ENCODE peak calls at places on chromosome 1, in seven cellular contexts. Y is GM12892, N is K562, Q is HepG2, S is SK-N-SH, V is H1, M is GM12878. R is an unnamed sample.
A peak's percentile ranks its signal among the peaks of the same experiment; 100 is the strongest.

GRCh38 chr1:70361727-70362413 is 7.3 kb upstream of the ANKRD13C start:
- DNase-seq in Y (no peak), N (no peak), Q (no peak), S (no peak), V (no peak), M (no peak), R (no peak)

GRCh38 chr1:153389394-153389793 is 1.5 kb downstream of the S100A8 start:
- DNase-seq in Y (no peak), N (no peak), Q (no peak), S (no peak), V (no peak), M (no peak), R (no peak)

GRCh38 chr1:100382657-100383056 is 30.4 kb downstream of the CDC14A start:
- DNase-seq in Y (no peak), N (no peak), Q (no peak), S (no peak), V (no peak), M (no peak), R (no peak)

GRCh38 chr1:226447932-226448670 is 40.2 kb upstream of the PARP1 start:
- DNase-seq in Y (no peak), N (no peak), Q (no peak), S (no peak), V (no peak), M (no peak), R (no peak)

GRCh38 chr1:244212219-244212618 is 161.1 kb downstream of the ZBTB18 start:
- DNase-seq in Y (no peak), N (no peak), Q (no peak), S (no peak), V (no peak), M (no peak), R (no peak)

GRCh38 chr1:27509127-27510080 is 19.4 kb upstream of the WASF2 start:
- DNase-seq in Y (no peak), N (no peak), Q (no peak), S (no peak), V (no peak), M (no peak), R (no peak)

GRCh38 chr1:1205769-1206375 is 520 bp downstream of the TNFRSF18 start:
- DNase-seq in Y (no peak), N (no peak), Q (no peak), S (peak; percentile 51), V (no peak), M (no peak), R (no peak)

GRCh38 chr1:92536593-92537332 is 50.0 kb upstream of the GFI1 start:
- DNase-seq in Y (no peak), N (no peak), Q (peak; percentile 94), S (no peak), V (no peak), M (peak; percentile 82), R (no peak)

GRCh38 chr1:33259879-33260278 is 3.6 kb downstream of the ZNF362 start:
- DNase-seq in Y (no peak), N (no peak), Q (no peak), S (no peak), V (no peak), M (no peak), R (no peak)

GRCh38 chr1:39268112-39268581 is 63.7 kb downstream of the MACF1 start:
- DNase-seq in Y (peak; percentile 25), N (no peak), Q (no peak), S (no peak), V (no peak), M (no peak), R (no peak)

GRCh38 chr1:109650609-109651008 is 5.3 kb upstream of the GSTM4 start:
- DNase-seq in Y (no peak), N (no peak), Q (no peak), S (no peak), V (no peak), M (no peak), R (no peak)

GRCh38 chr1:233859446-233859845 is 45.0 kb upstream of the SLC35F3 start:
- DNase-seq in Y (no peak), N (no peak), Q (no peak), S (no peak), V (no peak), M (no peak), R (no peak)

GRCh38 chr1:98075626-98076025 is 154.8 kb upstream of the DPYD start:
- DNase-seq in Y (no peak), N (no peak), Q (no peak), S (no peak), V (no peak), M (no peak), R (no peak)

GRCh38 chr1:197915797-197916686 is 1.1 kb upstream of the LHX9 start:
- DNase-seq in Y (no peak), N (peak; percentile 48), Q (peak; percentile 67), S (peak; percentile 90), V (no peak), M (no peak), R (no peak)

GRCh38 chr1:32954183-32954582 is 10.4 kb downstream of the RNF19B start:
- DNase-seq in Y (no peak), N (no peak), Q (no peak), S (no peak), V (no peak), M (no peak), R (no peak)

GRCh38 chr1:24277420-24278169 is 41.6 kb upstream of the GRHL3 start:
- DNase-seq in Y (no peak), N (no peak), Q (no peak), S (no peak), V (no peak), M (peak; percentile 15), R (no peak)

GRCh38 chr1:116368241-116368640 is 4.8 kb upstream of the ATP1A1 start:
- DNase-seq in Y (no peak), N (no peak), Q (no peak), S (no peak), V (no peak), M (no peak), R (no peak)

GRCh38 chr1:151062738-151063371 is 2.7 kb downstream of the MLLT11 start:
- DNase-seq in Y (no peak), N (no peak), Q (no peak), S (peak; percentile 48), V (no peak), M (no peak), R (no peak)

GRCh38 chr1:151061704-151062103 is 1.5 kb downstream of the MLLT11 start:
- DNase-seq in Y (no peak), N (no peak), Q (no peak), S (no peak), V (no peak), M (no peak), R (no peak)

GRCh38 chr1:151069103-151069486 is 1.5 kb upstream of the GABPB2 start:
- DNase-seq in Y (no peak), N (no peak), Q (no peak), S (no peak), V (no peak), M (no peak), R (no peak)

GRCh38 chr1:151067185-151067584 is 3.4 kb upstream of the GABPB2 start:
- DNase-seq in Y (no peak), N (no peak), Q (no peak), S (no peak), V (no peak), M (no peak), R (no peak)

GRCh38 chr1:151065089-151065645 is 5.0 kb downstream of the MLLT11 start:
- DNase-seq in Y (no peak), N (no peak), Q (no peak), S (no peak), V (no peak), M (no peak), R (no peak)
- TF ChIP-seq POLR2AphosphoS5 in Y (no peak), N (no peak), Q (no peak), S (no peak), V (no peak), M (no peak), R (no peak)

GRCh38 chr1:111221633-111222286 is 5.8 kb upstream of the CHI3L2 start:
- DNase-seq in Y (no peak), N (no peak), Q (no peak), S (no peak), V (no peak), M (peak; percentile 100), R (no peak)

GRCh38 chr1:111219466-111220286 is 7.8 kb upstream of the CHI3L2 start:
- DNase-seq in Y (no peak), N (no peak), Q (no peak), S (no peak), V (no peak), M (peak; percentile 99), R (no peak)

GRCh38 chr1:111222308-111223125 is 5.0 kb upstream of the CHI3L2 start:
- DNase-seq in Y (peak; percentile 48), N (peak; percentile 91), Q (peak; percentile 62), S (peak; percentile 85), V (peak; percentile 46), M (peak; percentile 81), R (no peak)

GRCh38 chr1:111220302-111220890 is 7.1 kb upstream of the CHI3L2 start:
- DNase-seq in Y (no peak), N (no peak), Q (no peak), S (no peak), V (no peak), M (no peak), R (no peak)

DNA sequence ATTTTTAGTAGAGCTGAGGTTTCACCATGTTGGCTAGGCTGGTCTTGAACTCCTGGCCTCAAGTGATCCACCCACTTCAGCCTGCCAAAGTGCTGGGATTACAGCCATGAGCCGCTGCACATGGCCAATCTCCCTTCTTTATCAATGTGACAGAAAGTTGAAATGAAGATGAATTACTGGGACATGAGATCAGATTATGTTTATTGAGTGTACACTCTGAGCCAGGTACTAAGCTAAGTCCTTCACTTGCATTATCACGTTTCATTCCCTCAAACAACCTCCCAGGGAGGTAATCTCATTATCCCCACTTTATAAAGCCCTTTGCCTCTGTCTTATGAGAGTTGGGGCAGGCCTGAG is 6.3 kb upstream of the CHI3L2 start:
- DNase-seq in Y (no peak), N (no peak), Q (no peak), S (no peak), V (no peak), M (no peak), R (no peak)
- TF ChIP-seq TAF1 in Y (no peak), N (no peak), Q (no peak), S (no peak), V (no peak), M (no peak), R (no peak)

GRCh38 chr1:203186091-203186445 is 436 bp downstream of the CHI3L1 start:
- DNase-seq in Y (no peak), N (no peak), Q (no peak), S (no peak), V (no peak), M (no peak), R (no peak)

GRCh38 chr1:203185061-203185461 is 1.4 kb downstream of the CHI3L1 start:
- DNase-seq in Y (no peak), N (no peak), Q (no peak), S (no peak), V (no peak), M (no peak), R (no peak)

GRCh38 chr1:203186446-203187305 is at the start of gene CHI3L1:
- DNase-seq in Y (no peak), N (no peak), Q (no peak), S (no peak), V (no peak), M (no peak), R (no peak)

GRCh38 chr1:203184467-203184866 is 2.0 kb downstream of the CHI3L1 start:
- DNase-seq in Y (no peak), N (no peak), Q (no peak), S (no peak), V (no peak), M (no peak), R (no peak)

GRCh38 chr1:203185585-203185984 is 919 bp downstream of the CHI3L1 start:
- DNase-seq in Y (no peak), N (no peak), Q (no peak), S (no peak), V (no peak), M (no peak), R (no peak)
- TF ChIP-seq POLR2AphosphoS5 in Y (no peak), N (no peak), Q (no peak), S (no peak), V (no peak), M (no peak), R (no peak)

GRCh38 chr1:31793086-31793485 is 22.7 kb downstream of the SPOCD1 start:
- DNase-seq in Y (no peak), N (no peak), Q (no peak), S (no peak), V (no peak), M (no peak), R (no peak)
- TF ChIP-seq TAF1 in Y (no peak), N (no peak), Q (no peak), S (no peak), V (no peak), M (no peak), R (no peak)

R was measured in GM12891.